ENCODE peak calls at places on chromosomes 5 and 9, in five cellular contexts. E is GM10248; K is NCI-H1417; P is mucosa of descending colon; L is activated T-cell treated with anti-CD3 and anti-CD28 coated beads, Interleukin-2, amount 50 U/mL, for 4 hours. C is an unnamed sample.
A peak's percentile ranks its signal among the peaks of the same experiment; 100 is the strongest.

GRCh38 chr5:126449751-126450271 is 26.6 kb downstream of the GRAMD2B start:
- DNase-seq in E (peak; percentile 37), K (no peak), P (peak; percentile 35), L (peak; percentile 49), C (no peak)

GRCh38 chr5:76716456-76717157 is 681 bp downstream of the F2R start:
- DNase-seq in E (no peak), K (no peak), P (peak; percentile 44), L (no peak), C (no peak)

GRCh38 chr9:113935677-113936380 is 59.7 kb downstream of the ZNF618 start:
- DNase-seq in E (no peak), K (no peak), P (no peak), L (no peak), C (no peak)

GRCh38 chr5:181099453-181100086 is 31.4 kb downstream of the OR2V1 start:
- DNase-seq in E (no peak), K (no peak), P (no peak), L (no peak), C (no peak)

GRCh38 chr5:53601570-53601969 is 41.1 kb downstream of the NDUFS4 start:
- DNase-seq in E (no peak), K (no peak), P (no peak), L (no peak), C (no peak)

GRCh38 chr5:151079838-151080619 is 805 bp downstream of the TNIP1 start:
- DNase-seq in E (no peak), K (no peak), P (peak; percentile 70), L (no peak), C (no peak)

GRCh38 chr5:81426347-81426746 is 32.4 kb upstream of the ACOT12 start:
- DNase-seq in E (no peak), K (no peak), P (no peak), L (no peak), C (no peak)

GRCh38 chr5:75885849-75886596 is 168.8 kb upstream of the POC5 start:
- DNase-seq in E (peak; percentile 11), K (no peak), P (peak; percentile 45), L (no peak), C (no peak)

GRCh38 chr5:69331528-69332445 is 814 bp downstream of the CCDC125 start:
- DNase-seq in E (no peak), K (no peak), P (peak; percentile 63), L (no peak), C (no peak)

GRCh38 chr5:109196486-109196885 is 213.3 kb downstream of the PJA2 start:
- DNase-seq in E (no peak), K (no peak), P (no peak), L (no peak), C (no peak)

GRCh38 chr9:105435453-105435852 is 12.4 kb upstream of the FSD1L start:
- DNase-seq in E (no peak), K (no peak), P (no peak), L (no peak), C (no peak)

GRCh38 chr5:140258016-140258415 is 44.9 kb downstream of the PFDN1 start:
- DNase-seq in E (no peak), K (no peak), P (no peak), L (no peak), C (no peak)

GRCh38 chr5:9316041-9316440 is 229.8 kb downstream of the SEMA5A start:
- DNase-seq in E (no peak), K (no peak), P (no peak), L (no peak), C (no peak)